ENCODE peak calls at places on chromosomes 13 and 19, in six cellular contexts. One of them, this sample, is unnamed.

GRCh38 chr19:8243146-8243545 is 34.0 kb downstream of the CERS4 start:
- DNase-seq in choroid plexus epithelial cell: no peak
- DNase-seq in GM04504: no peak
- DNase-seq in stimulated activated CD4-positive, alpha-beta T cell treated with anti-CD3 and anti-CD28 coated beads, Interleukin-12 subunit alpha, Interleukin-12 subunit beta, amount 100 ng/mL, for 48 hours: no peak
- DNase-seq in A549: no peak
- DNase-seq in T follicular helper cell: no peak
- DNase-seq in this sample: no peak

GRCh38 chr13:93398167-93398566 is 171.6 kb downstream of the GPC6 start:
- DNase-seq in choroid plexus epithelial cell: peak
- DNase-seq in GM04504: peak
- DNase-seq in stimulated activated CD4-positive, alpha-beta T cell treated with anti-CD3 and anti-CD28 coated beads, Interleukin-12 subunit alpha, Interleukin-12 subunit beta, amount 100 ng/mL, for 48 hours: no peak
- DNase-seq in A549: no peak
- DNase-seq in T follicular helper cell: no peak
- DNase-seq in this sample: no peak

GRCh38 chr19:27865927-27866777 is 1346.8 kb downstream of the UQCRFS1 start:
- DNase-seq in choroid plexus epithelial cell: no peak
- DNase-seq in GM04504: no peak
- DNase-seq in stimulated activated CD4-positive, alpha-beta T cell treated with anti-CD3 and anti-CD28 coated beads, Interleukin-12 subunit alpha, Interleukin-12 subunit beta, amount 100 ng/mL, for 48 hours: no peak
- DNase-seq in A549: no peak
- DNase-seq in T follicular helper cell: no peak
- DNase-seq in this sample: no peak

GRCh38 chr13:79662882-79663281 is 181.9 kb downstream of the NDFIP2 start:
- DNase-seq in choroid plexus epithelial cell: peak
- DNase-seq in GM04504: no peak
- DNase-seq in stimulated activated CD4-positive, alpha-beta T cell treated with anti-CD3 and anti-CD28 coated beads, Interleukin-12 subunit alpha, Interleukin-12 subunit beta, amount 100 ng/mL, for 48 hours: no peak
- DNase-seq in A549: peak
- DNase-seq in T follicular helper cell: no peak
- DNase-seq in this sample: no peak

GRCh38 chr13:39370554-39370953 is 232.4 kb downstream of the LHFPL6 start:
- DNase-seq in choroid plexus epithelial cell: no peak
- DNase-seq in GM04504: peak
- DNase-seq in stimulated activated CD4-positive, alpha-beta T cell treated with anti-CD3 and anti-CD28 coated beads, Interleukin-12 subunit alpha, Interleukin-12 subunit beta, amount 100 ng/mL, for 48 hours: no peak
- DNase-seq in A549: no peak
- DNase-seq in T follicular helper cell: no peak
- DNase-seq in this sample: no peak

GRCh38 chr13:92719868-92720267 is 506.7 kb upstream of the GPC6 start:
- DNase-seq in choroid plexus epithelial cell: peak
- DNase-seq in GM04504: no peak
- DNase-seq in stimulated activated CD4-positive, alpha-beta T cell treated with anti-CD3 and anti-CD28 coated beads, Interleukin-12 subunit alpha, Interleukin-12 subunit beta, amount 100 ng/mL, for 48 hours: no peak
- DNase-seq in A549: no peak
- DNase-seq in T follicular helper cell: no peak
- DNase-seq in this sample: no peak

GRCh38 chr13:53141336-53141735 is 112.7 kb downstream of the OLFM4 start:
- DNase-seq in choroid plexus epithelial cell: no peak
- DNase-seq in GM04504: no peak
- DNase-seq in stimulated activated CD4-positive, alpha-beta T cell treated with anti-CD3 and anti-CD28 coated beads, Interleukin-12 subunit alpha, Interleukin-12 subunit beta, amount 100 ng/mL, for 48 hours: no peak
- DNase-seq in A549: no peak
- DNase-seq in T follicular helper cell: no peak
- DNase-seq in this sample: no peak

GRCh38 chr13:73677041-73677589 is 457.1 kb downstream of the KLF12 start:
- DNase-seq in choroid plexus epithelial cell: peak
- DNase-seq in GM04504: no peak
- DNase-seq in stimulated activated CD4-positive, alpha-beta T cell treated with anti-CD3 and anti-CD28 coated beads, Interleukin-12 subunit alpha, Interleukin-12 subunit beta, amount 100 ng/mL, for 48 hours: no peak
- DNase-seq in A549: peak
- DNase-seq in T follicular helper cell: no peak
- DNase-seq in this sample: no peak

GRCh38 chr13:98143601-98144500 is 957 bp downstream of the FARP1 start:
- DNase-seq in choroid plexus epithelial cell: peak
- DNase-seq in GM04504: peak
- DNase-seq in stimulated activated CD4-positive, alpha-beta T cell treated with anti-CD3 and anti-CD28 coated beads, Interleukin-12 subunit alpha, Interleukin-12 subunit beta, amount 100 ng/mL, for 48 hours: no peak
- DNase-seq in A549: no peak
- DNase-seq in T follicular helper cell: no peak
- DNase-seq in this sample: no peak

GRCh38 chr13:31221057-31221456 is 21.3 kb downstream of the B3GLCT start:
- DNase-seq in choroid plexus epithelial cell: no peak
- DNase-seq in GM04504: no peak
- DNase-seq in stimulated activated CD4-positive, alpha-beta T cell treated with anti-CD3 and anti-CD28 coated beads, Interleukin-12 subunit alpha, Interleukin-12 subunit beta, amount 100 ng/mL, for 48 hours: no peak
- DNase-seq in A549: no peak
- DNase-seq in T follicular helper cell: no peak
- DNase-seq in this sample: no peak

This sample was measured in HepG2.